ENCODE peak calls at places on chromosomes 7 and 10, in four cellular contexts. U is activated T-cell treated with anti-CD3 and anti-CD28 coated beads, Interleukin-2, amount 50 U/mL, for 72 hours; L is upper lobe of right lung; T is amniotic epithelial cell. B is an unnamed sample.

GRCh38 chr10:24556746-24557742 is 166.6 kb downstream of the ARHGAP21 start:
- DNase-seq in U (peak; percentile 33), L (no peak), T (peak; percentile 85), B (peak; percentile 15)

GRCh38 chr7:50791921-50792341 is 9.2 kb upstream of the GRB10 start:
- DNase-seq in U (no peak), L (no peak), T (peak; percentile 78), B (no peak)

GRCh38 chr7:37930226-37930948 is 9.9 kb downstream of the EPDR1 start:
- DNase-seq in U (no peak), L (no peak), T (no peak), B (no peak)

GRCh38 chr7:106819546-106819945 is 45.5 kb upstream of the PIK3CG start:
- DNase-seq in U (no peak), L (no peak), T (no peak), B (no peak)

GRCh38 chr10:4770766-4771553 is 55.0 kb upstream of the AKR1E2 start:
- DNase-seq in U (no peak), L (no peak), T (peak; percentile 91), B (no peak)

GRCh38 chr10:80662429-80663211 is 124.9 kb downstream of the SH2D4B start:
- DNase-seq in U (peak; percentile 68), L (peak; percentile 89), T (peak; percentile 74), B (peak; percentile 32)

GRCh38 chr7:64890761-64891666 is 12.1 kb upstream of the ZNF273 start:
- DNase-seq in U (no peak), L (no peak), T (no peak), B (peak; percentile 0)

GRCh38 chr10:4069491-4069890 is 284.5 kb upstream of the KLF6 start:
- DNase-seq in U (no peak), L (no peak), T (peak; percentile 80), B (no peak)

GRCh38 chr7:105044449-105045081 is 30.6 kb downstream of the KMT2E start:
- DNase-seq in U (no peak), L (no peak), T (no peak), B (no peak)

GRCh38 chr10:124120410-124121061 is 27.1 kb upstream of the CHST15 start:
- DNase-seq in U (no peak), L (no peak), T (no peak), B (no peak)

GRCh38 chr7:46291064-46291463 is 370.0 kb upstream of the IGFBP3 start:
- DNase-seq in U (no peak), L (no peak), T (peak; percentile 31), B (no peak)

GRCh38 chr10:102421645-102422585 is 1.3 kb downstream of the FBXL15 start:
- DNase-seq in U (peak; percentile 52), L (peak; percentile 88), T (no peak), B (no peak)

GRCh38 chr10:50033481-50033880 is 34.3 kb upstream of the WASHC2A start:
- DNase-seq in U (no peak), L (no peak), T (peak; percentile 92), B (no peak)

GRCh38 chr7:131326576-131326975 is 1.1 kb upstream of the MKLN1 start:
- DNase-seq in U (no peak), L (no peak), T (no peak), B (no peak)

GRCh38 chr10:18472977-18473376 is 178.4 kb downstream of the NSUN6 start:
- DNase-seq in U (no peak), L (no peak), T (no peak), B (no peak)

GRCh38 chr7:91772100-91772794 is 108.3 kb downstream of the MTERF1 start:
- DNase-seq in U (no peak), L (no peak), T (peak; percentile 13), B (no peak)

GRCh38 chr7:116097365-116098009 is 66.9 kb upstream of the TFEC start:
- DNase-seq in U (no peak), L (no peak), T (peak; percentile 48), B (no peak)

B was measured in GM12892.